ENCODE peak calls at places on chromosomes 6 and 20, in ten cellular contexts. B is sigmoid colon, S is transverse colon, W is stomach, F is HepG2, G is upper lobe of left lung, C is K562, R is suprapubic skin, L is GM12878, H is H1. P is an unnamed sample.

GRCh38 chr6:27495386-27496135 is 22.7 kb upstream of the ZNF184 start:
- DNase-seq in B (no peak), S (no peak), W (no peak), F (peak), G (no peak), C (peak), R (no peak), L (peak), H (peak), P (no peak)

GRCh38 chr6:37648465-37649330 is 49.0 kb downstream of the MDGA1 start:
- DNase-seq in B (no peak), S (no peak), W (peak), F (no peak), G (peak), C (peak), R (no peak), L (no peak), H (peak), P (no peak)

GRCh38 chr6:18263561-18264337 is 581 bp downstream of the DEK start:
- DNase-seq in B (peak), S (peak), W (peak), F (no peak), G (peak), C (peak), R (no peak), L (no peak), H (no peak), P (no peak)

GRCh38 chr20:63176448-63177133 is 39.3 kb downstream of the YTHDF1 start:
- DNase-seq in B (no peak), S (no peak), W (no peak), F (no peak), G (no peak), C (no peak), R (no peak), L (no peak), H (no peak), P (no peak)

GRCh38 chr20:35947907-35948306 is 6.4 kb downstream of the SCAND1 start:
- DNase-seq in B (no peak), S (no peak), W (no peak), F (no peak), G (no peak), C (no peak), R (no peak), L (no peak), H (no peak), P (no peak)

GRCh38 chr6:33655155-33655554 is 34.0 kb downstream of the ITPR3 start:
- DNase-seq in B (no peak), S (no peak), W (no peak), F (no peak), G (no peak), C (no peak), R (no peak), L (no peak), H (no peak), P (no peak)

GRCh38 chr6:123393333-123393732 is 243.4 kb downstream of the TRDN start:
- DNase-seq in B (no peak), S (no peak), W (no peak), F (peak), G (no peak), C (no peak), R (no peak), L (no peak), H (no peak), P (no peak)

GRCh38 chr6:41846666-41847237 is 48.4 kb downstream of the USP49 start:
- DNase-seq in B (peak), S (peak), W (peak), F (peak), G (peak), C (peak), R (no peak), L (peak), H (peak), P (no peak)

GRCh38 chr6:30112402-30113376 is at the start of gene TRIM31:
- DNase-seq in B (no peak), S (no peak), W (no peak), F (peak), G (no peak), C (no peak), R (no peak), L (peak), H (no peak), P (no peak)

GRCh38 chr6:29627762-29628418 is 5.1 kb downstream of the GABBR1 start:
- DNase-seq in B (peak), S (peak), W (peak), F (no peak), G (peak), C (peak), R (peak), L (no peak), H (peak), P (no peak)

GRCh38 chr6:35973670-35974222 is 50.7 kb downstream of the SLC26A8 start:
- DNase-seq in B (no peak), S (peak), W (peak), F (peak), G (no peak), C (peak), R (no peak), L (peak), H (no peak), P (no peak)

GRCh38 chr6:93164781-93165180 is 254.6 kb downstream of the EPHA7 start:
- DNase-seq in B (no peak), S (no peak), W (no peak), F (no peak), G (no peak), C (no peak), R (no peak), L (no peak), H (no peak), P (no peak)

GRCh38 chr20:57618091-57618765 is 2.0 kb downstream of the ZBP1 start:
- DNase-seq in B (no peak), S (peak), W (no peak), F (no peak), G (no peak), C (no peak), R (no peak), L (no peak), H (no peak), P (no peak)

GRCh38 chr6:7938562-7939185 is 28.1 kb upstream of the TXNDC5 start:
- DNase-seq in B (no peak), S (no peak), W (no peak), F (no peak), G (no peak), C (no peak), R (no peak), L (no peak), H (no peak), P (no peak)

GRCh38 chr6:112155900-112156299 is 68.5 kb downstream of the FAM229B start:
- DNase-seq in B (no peak), S (no peak), W (no peak), F (no peak), G (no peak), C (no peak), R (no peak), L (no peak), H (no peak), P (no peak)

GRCh38 chr20:53565254-53565653 is 28.4 kb downstream of the ZNF217 start:
- DNase-seq in B (no peak), S (no peak), W (peak), F (no peak), G (no peak), C (no peak), R (peak), L (no peak), H (no peak), P (peak)

DNA sequence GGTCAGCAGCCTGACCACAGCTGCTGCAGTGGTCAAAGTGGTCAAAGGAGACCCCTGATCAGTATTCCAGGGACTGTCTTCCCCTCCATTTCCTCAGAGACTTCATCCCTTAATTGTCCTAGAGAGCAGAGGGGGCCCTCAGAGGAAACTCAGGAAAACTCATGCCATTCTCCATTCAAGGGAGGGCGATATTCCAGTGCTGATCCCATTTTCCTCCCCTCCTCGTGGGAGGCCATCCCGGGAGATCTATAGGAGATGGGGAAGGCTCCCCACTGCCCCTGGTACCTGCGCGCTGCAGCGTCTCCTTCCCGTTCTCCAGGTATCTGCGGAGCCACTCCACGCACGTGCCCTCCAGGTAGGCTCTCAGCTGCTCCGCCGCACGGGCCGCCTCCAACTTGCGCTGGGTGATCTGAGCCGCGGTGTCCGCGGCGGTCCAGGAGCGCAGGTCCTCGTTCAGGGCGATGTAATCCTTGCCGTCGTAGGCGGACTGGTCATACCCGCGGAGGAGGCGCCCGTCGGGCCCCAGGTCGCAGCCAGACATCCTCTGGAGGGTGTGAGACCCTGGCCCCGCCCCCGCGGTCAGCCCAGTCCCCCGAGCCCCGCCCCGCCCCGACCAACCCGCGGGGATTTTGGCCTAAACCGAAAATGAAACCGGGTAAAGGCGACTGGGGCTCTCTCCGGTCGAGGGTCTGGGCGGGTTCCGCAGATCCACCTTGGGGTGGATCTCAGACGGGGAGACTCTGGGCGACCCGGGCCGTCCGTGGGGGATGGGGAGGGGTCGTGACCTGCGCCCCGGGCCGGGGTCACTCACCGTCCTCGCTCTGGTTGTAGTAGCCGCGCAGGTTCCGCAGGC is 878 bp downstream of the HLA-C start:
- DNase-seq in B (peak), S (peak), W (peak), F (no peak), G (peak), C (no peak), R (peak), L (no peak), H (no peak), P (no peak)
- TF ChIP-seq POLR2AphosphoS5 in B (no peak), S (no peak), W (peak), F (no peak), G (no peak), C (no peak), R (no peak), L (no peak), H (no peak), P (no peak)

GRCh38 chr6:156911581-156911980 is 134.4 kb downstream of the ARID1B start:
- DNase-seq in B (no peak), S (no peak), W (no peak), F (no peak), G (no peak), C (no peak), R (no peak), L (no peak), H (no peak), P (no peak)
- TF ChIP-seq EP300 in B (no peak), S (no peak), W (no peak), F (no peak), G (no peak), C (no peak), R (no peak), L (no peak), H (no peak), P (no peak)

GRCh38 chr20:31594002-31594557 is 11.0 kb upstream of the ID1 start:
- DNase-seq in B (no peak), S (no peak), W (no peak), F (no peak), G (no peak), C (no peak), R (no peak), L (no peak), H (no peak), P (no peak)
- TF ChIP-seq POLR2AphosphoS5 in B (no peak), S (no peak), W (no peak), F (no peak), G (no peak), C (no peak), R (no peak), L (no peak), H (no peak), P (no peak)

DNA sequence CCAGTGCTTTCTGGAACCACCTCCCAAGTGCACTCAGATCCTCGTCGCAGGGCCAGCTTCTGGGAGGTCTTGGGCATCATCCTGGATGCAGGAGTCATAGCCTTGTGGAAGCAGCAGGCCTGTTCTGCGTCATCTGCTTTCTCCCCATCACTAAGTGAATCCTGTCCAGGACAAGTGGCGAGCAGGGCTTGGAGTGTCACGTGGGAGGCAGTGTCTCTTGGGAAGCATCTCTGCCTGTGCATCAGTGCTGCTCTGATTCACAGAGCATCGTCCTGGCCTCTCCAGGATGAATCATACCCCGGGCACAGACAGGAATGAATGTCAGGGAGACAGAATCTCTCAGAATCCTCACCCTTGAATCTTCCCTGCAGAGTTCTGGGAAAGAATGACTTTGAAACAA is 32.8 kb downstream of the SYNDIG1 start:
- DNase-seq in B (peak), S (no peak), W (no peak), F (no peak), G (no peak), C (no peak), R (no peak), L (no peak), H (no peak), P (no peak)
- TF ChIP-seq EP300 in B (no peak), S (no peak), W (no peak), F (no peak), G (no peak), C (no peak), R (no peak), L (no peak), H (no peak), P (no peak)